ENCODE peak calls at places on chromosomes 4 and X, in seven cellular contexts. A is central memory CD8-positive, alpha-beta T cell; S is epithelial cell of prostate; L is GM12891; Q is GM12892; T is cardiac muscle cell; G is stimulated activated CD4-positive, alpha-beta T cell treated with anti-CD3 and anti-CD28 coated beads, Interleukin-15, amount 100 ng/mL, for 1 hour. V is an unnamed sample.

GRCh38 chrX:16628954-16629595 is 20.9 kb upstream of the S100G start:
- DNase-seq in A (no peak), S (no peak), L (no peak), Q (no peak), T (peak), G (no peak), V (peak)

GRCh38 chr4:173538148-173538902 is 8.3 kb upstream of the HAND2 start:
- DNase-seq in A (no peak), S (no peak), L (no peak), Q (no peak), T (peak), G (no peak), V (peak)

GRCh38 chr4:105644270-105644669 is 64.2 kb downstream of the INTS12 start:
- DNase-seq in A (no peak), S (peak), L (no peak), Q (no peak), T (no peak), G (no peak), V (no peak)

GRCh38 chrX:15401373-15401772 is 17.2 kb upstream of the VEGFD start:
- DNase-seq in A (no peak), S (no peak), L (no peak), Q (no peak), T (no peak), G (no peak), V (no peak)

GRCh38 chr4:7132730-7133582 is 59.4 kb upstream of the SORCS2 start:
- DNase-seq in A (no peak), S (no peak), L (no peak), Q (no peak), T (no peak), G (no peak), V (no peak)

GRCh38 chr4:2935762-2936743 is 27.2 kb downstream of the NOP14 start:
- DNase-seq in A (no peak), S (peak), L (no peak), Q (no peak), T (no peak), G (no peak), V (no peak)

GRCh38 chr4:139844459-139845036 is 178.9 kb downstream of the MGST2 start:
- DNase-seq in A (no peak), S (no peak), L (no peak), Q (no peak), T (no peak), G (no peak), V (no peak)

GRCh38 chrX:102957751-102958150 is 20.7 kb downstream of the RAB40AL start:
- DNase-seq in A (no peak), S (no peak), L (no peak), Q (no peak), T (no peak), G (no peak), V (no peak)

GRCh38 chrX:22800360-22800759 is 199.4 kb upstream of the DDX53 start:
- DNase-seq in A (no peak), S (peak), L (no peak), Q (no peak), T (no peak), G (no peak), V (no peak)

V was measured in neuronal stem cell.